ENCODE peak calls at places on chromosome 20, in seven cellular contexts. Y is NCI-H1092 treated with DMSO at 0.1 percent for 48 hours, G is brain microvascular endothelial cell, W is Kasumi-1, M is GM19239, S is Calu3, I is NCI-H82. P is an unnamed sample.

GRCh38 chr20:32680544-32681174 is 6.9 kb upstream of the C20orf203 start:
- DNase-seq in Y (no peak), G (no peak), W (no peak), M (no peak), S (no peak), I (no peak), P (no peak)

GRCh38 chr20:46699651-46700359 is 9.6 kb upstream of the SLC2A10 start:
- DNase-seq in Y (peak), G (peak), W (peak), M (no peak), S (peak), I (peak), P (no peak)

GRCh38 chr20:50625986-50626677 is 65.2 kb downstream of the RIPOR3 start:
- DNase-seq in Y (peak), G (peak), W (peak), M (no peak), S (peak), I (peak), P (no peak)

GRCh38 chr20:49595811-49596545 is 28.0 kb upstream of the PTGIS start:
- DNase-seq in Y (no peak), G (peak), W (peak), M (no peak), S (no peak), I (no peak), P (no peak)

GRCh38 chr20:37235065-37235464 is 26.5 kb downstream of the GHRH start:
- DNase-seq in Y (peak), G (no peak), W (no peak), M (no peak), S (no peak), I (peak), P (no peak)

GRCh38 chr20:60249436-60249835 is 291.2 kb downstream of the CDH26 start:
- DNase-seq in Y (no peak), G (peak), W (no peak), M (no peak), S (peak), I (no peak), P (no peak)

GRCh38 chr20:8242827-8243764 is 111.0 kb downstream of the PLCB1 start:
- DNase-seq in Y (no peak), G (no peak), W (no peak), M (no peak), S (no peak), I (no peak), P (no peak)

GRCh38 chr20:44068311-44068710 is 118.7 kb downstream of the JPH2 start:
- DNase-seq in Y (no peak), G (no peak), W (no peak), M (no peak), S (no peak), I (peak), P (no peak)

GRCh38 chr20:22700387-22700786 is 116.0 kb upstream of the FOXA2 start:
- DNase-seq in Y (peak), G (peak), W (no peak), M (no peak), S (no peak), I (peak), P (no peak)

GRCh38 chr20:57388953-57389694 is 2.1 kb upstream of the RBM38 start:
- DNase-seq in Y (no peak), G (no peak), W (peak), M (no peak), S (peak), I (peak), P (no peak)

GRCh38 chr20:41185013-41185757 is 47.8 kb downstream of the PLCG1 start:
- DNase-seq in Y (no peak), G (no peak), W (no peak), M (no peak), S (no peak), I (no peak), P (no peak)

GRCh38 chr20:50210066-50210619 is 19.5 kb downstream of the CEBPB start:
- DNase-seq in Y (no peak), G (no peak), W (no peak), M (no peak), S (no peak), I (no peak), P (no peak)

GRCh38 chr20:63536241-63536977 is 767 bp downstream of the PTK6 start:
- DNase-seq in Y (no peak), G (peak), W (no peak), M (no peak), S (peak), I (peak), P (no peak)

GRCh38 chr20:5118220-5119142 is 1.3 kb downstream of the PCNA start:
- DNase-seq in Y (no peak), G (no peak), W (no peak), M (no peak), S (no peak), I (peak), P (no peak)

GRCh38 chr20:58577139-58577806 is 62.1 kb upstream of the APCDD1L start:
- DNase-seq in Y (no peak), G (no peak), W (no peak), M (no peak), S (no peak), I (no peak), P (no peak)

GRCh38 chr20:57389695-57390603 is 1.2 kb upstream of the RBM38 start:
- DNase-seq in Y (no peak), G (no peak), W (peak), M (no peak), S (no peak), I (no peak), P (no peak)

GRCh38 chr20:9408422-9409300 is 105.7 kb upstream of the LAMP5 start:
- DNase-seq in Y (no peak), G (peak), W (no peak), M (no peak), S (no peak), I (no peak), P (no peak)

GRCh38 chr20:62778058-62778457 is 18.2 kb upstream of the MRGBP start:
- DNase-seq in Y (no peak), G (no peak), W (no peak), M (no peak), S (no peak), I (no peak), P (no peak)

GRCh38 chr20:58899518-58899917 is 47.0 kb downstream of the GNAS start:
- DNase-seq in Y (no peak), G (no peak), W (no peak), M (no peak), S (no peak), I (peak), P (no peak)

GRCh38 chr20:25750220-25750764 is 53.6 kb upstream of the ZNF337 start:
- DNase-seq in Y (no peak), G (no peak), W (no peak), M (no peak), S (no peak), I (no peak), P (no peak)

GRCh38 chr20:41268402-41268801 is 49.1 kb downstream of the ZHX3 start:
- DNase-seq in Y (no peak), G (no peak), W (no peak), M (no peak), S (no peak), I (no peak), P (no peak)

GRCh38 chr20:4937422-4938319 is 63.6 kb downstream of the SLC23A2 start:
- DNase-seq in Y (peak), G (no peak), W (no peak), M (no peak), S (no peak), I (no peak), P (no peak)

GRCh38 chr20:21510414-21510971 is 3.4 kb downstream of the NKX2-2 start:
- DNase-seq in Y (no peak), G (no peak), W (no peak), M (peak), S (no peak), I (no peak), P (no peak)

GRCh38 chr20:61733216-61733615 is 332.5 kb downstream of the TAF4 start:
- DNase-seq in Y (no peak), G (no peak), W (no peak), M (no peak), S (no peak), I (no peak), P (no peak)

GRCh38 chr20:63686492-63687321 is 9.7 kb upstream of the TNFRSF6B start:
- DNase-seq in Y (no peak), G (peak), W (peak), M (no peak), S (peak), I (no peak), P (peak)

GRCh38 chr20:48198951-48199431 is 413.7 kb upstream of the SULF2 start:
- DNase-seq in Y (no peak), G (no peak), W (no peak), M (no peak), S (no peak), I (peak), P (no peak)

GRCh38 chr20:34045294-34045693 is 51.6 kb downstream of the RALY start:
- DNase-seq in Y (no peak), G (no peak), W (no peak), M (no peak), S (peak), I (no peak), P (peak)

GRCh38 chr20:25399038-25399430 is 8.4 kb upstream of the ABHD12 start:
- DNase-seq in Y (peak), G (peak), W (peak), M (no peak), S (no peak), I (peak), P (no peak)

GRCh38 chr20:33822423-33822822 is 11.3 kb downstream of the CHMP4B start:
- DNase-seq in Y (no peak), G (no peak), W (no peak), M (no peak), S (no peak), I (no peak), P (no peak)

GRCh38 chr20:11569163-11569562 is 348.5 kb upstream of the BTBD3 start:
- DNase-seq in Y (no peak), G (no peak), W (no peak), M (no peak), S (no peak), I (peak), P (no peak)

GRCh38 chr20:32343438-32343837 is 14.7 kb upstream of the ASXL1 start:
- DNase-seq in Y (no peak), G (no peak), W (no peak), M (no peak), S (no peak), I (no peak), P (no peak)

GRCh38 chr20:22512911-22513489 is 71.4 kb downstream of the FOXA2 start:
- DNase-seq in Y (peak), G (no peak), W (no peak), M (no peak), S (no peak), I (no peak), P (no peak)

GRCh38 chr20:20699144-20699543 is 13.3 kb downstream of the RALGAPA2 start:
- DNase-seq in Y (peak), G (no peak), W (no peak), M (no peak), S (no peak), I (no peak), P (no peak)

GRCh38 chr20:17594443-17594842 is 24.6 kb downstream of the DSTN start:
- DNase-seq in Y (no peak), G (peak), W (no peak), M (no peak), S (peak), I (no peak), P (no peak)

GRCh38 chr20:58471161-58471834 is 43.9 kb downstream of the APCDD1L start:
- DNase-seq in Y (no peak), G (no peak), W (no peak), M (no peak), S (no peak), I (peak), P (no peak)

GRCh38 chr20:63129991-63130653 is 85.8 kb downstream of the YTHDF1 start:
- DNase-seq in Y (no peak), G (no peak), W (no peak), M (no peak), S (no peak), I (no peak), P (no peak)